ENCODE peak calls at places on chromosomes 4 and X, in four cellular contexts. One of them, this sample, is unnamed.

GRCh38 chr4:119823891-119824290 is 195.3 kb upstream of the PDE5A start:
- DNase-seq in endothelial cell: no peak
- DNase-seq in left lung: no peak
- DNase-seq in adipocyte: no peak
- DNase-seq in this sample: no peak

GRCh38 chr4:140135529-140136021 is 18.4 kb downstream of the MAML3 start:
- DNase-seq in endothelial cell: no peak
- DNase-seq in left lung: no peak
- DNase-seq in adipocyte: no peak
- DNase-seq in this sample: peak; percentile 74

GRCh38 chr4:44210750-44211149 is 237.9 kb downstream of the KCTD8 start:
- DNase-seq in endothelial cell: no peak
- DNase-seq in left lung: no peak
- DNase-seq in adipocyte: no peak
- DNase-seq in this sample: no peak

GRCh38 chrX:109270580-109271484 is 211.1 kb downstream of the GUCY2F start:
- DNase-seq in endothelial cell: no peak
- DNase-seq in adipocyte: peak; percentile 32
- DNase-seq in left lung: no peak
- DNase-seq in this sample: no peak

GRCh38 chrX:1411331-1411730 is 19.4 kb upstream of the SLC25A6 start:
- DNase-seq in endothelial cell: no peak
- DNase-seq in left lung: no peak
- DNase-seq in adipocyte: no peak
- DNase-seq in this sample: no peak

GRCh38 chrX:1673337-1673736 is 58.5 kb downstream of the ASMT start:
- DNase-seq in left lung: no peak
- DNase-seq in endothelial cell: peak; percentile 32
- DNase-seq in adipocyte: peak; percentile 42
- DNase-seq in this sample: no peak

GRCh38 chr4:179465131-179465797 is 2023.0 kb upstream of the AGA start:
- DNase-seq in adipocyte: peak; percentile 19
- DNase-seq in endothelial cell: no peak
- DNase-seq in left lung: no peak
- DNase-seq in this sample: no peak

GRCh38 chrX:31279359-31279758 is 207.5 kb upstream of the FTHL17 start:
- DNase-seq in adipocyte: no peak
- DNase-seq in left lung: no peak
- DNase-seq in endothelial cell: no peak
- DNase-seq in this sample: no peak

GRCh38 chr4:54513231-54513630 is 144.5 kb upstream of the KIT start:
- DNase-seq in left lung: no peak
- DNase-seq in adipocyte: peak; percentile 82
- DNase-seq in endothelial cell: no peak
- DNase-seq in this sample: no peak

GRCh38 chrX:143634701-143635442 is 1.0 kb downstream of the SLITRK4 start:
- DNase-seq in endothelial cell: peak; percentile 20
- DNase-seq in adipocyte: no peak
- DNase-seq in left lung: no peak
- DNase-seq in this sample: no peak

GRCh38 chr4:53705151-53705764 is 114.0 kb upstream of the LNX1 start:
- DNase-seq in adipocyte: no peak
- DNase-seq in endothelial cell: no peak
- DNase-seq in left lung: no peak
- DNase-seq in this sample: no peak

GRCh38 chr4:94653984-94654609 is 103.7 kb upstream of the BMPR1B start:
- DNase-seq in endothelial cell: no peak
- DNase-seq in adipocyte: peak; percentile 10
- DNase-seq in left lung: no peak
- DNase-seq in this sample: no peak

GRCh38 chr4:100422911-100423310 is 94.9 kb downstream of the EMCN start:
- DNase-seq in endothelial cell: no peak
- DNase-seq in adipocyte: no peak
- DNase-seq in left lung: no peak
- DNase-seq in this sample: no peak

GRCh38 chr4:69617083-69617694 is 22.3 kb downstream of the UGT2A2 start:
- DNase-seq in adipocyte: peak; percentile 41
- DNase-seq in left lung: no peak
- DNase-seq in endothelial cell: peak; percentile 30
- DNase-seq in this sample: no peak

GRCh38 chrX:88613338-88613737 is 133.7 kb upstream of the CPXCR1 start:
- DNase-seq in adipocyte: peak; percentile 22
- DNase-seq in endothelial cell: peak; percentile 5
- DNase-seq in left lung: no peak
- DNase-seq in this sample: no peak

GRCh38 chr4:25090516-25090915 is 59.8 kb upstream of the LGI2 start:
- DNase-seq in endothelial cell: no peak
- DNase-seq in adipocyte: no peak
- DNase-seq in left lung: no peak
- DNase-seq in this sample: no peak

GRCh38 chrX:133594156-133594555 is 178.9 kb upstream of the GPC4 start:
- DNase-seq in endothelial cell: no peak
- DNase-seq in left lung: no peak
- DNase-seq in adipocyte: no peak
- DNase-seq in this sample: no peak

GRCh38 chrX:38055170-38055847 is 49.0 kb downstream of the SYTL5 start:
- DNase-seq in adipocyte: peak; percentile 40
- DNase-seq in endothelial cell: no peak
- DNase-seq in left lung: no peak
- DNase-seq in this sample: no peak

GRCh38 chr4:130646886-130647285 is 1550.9 kb downstream of the C4orf33 start:
- DNase-seq in adipocyte: no peak
- DNase-seq in left lung: no peak
- DNase-seq in endothelial cell: no peak
- DNase-seq in this sample: no peak

GRCh38 chr4:144350706-144351105 is 210.2 kb upstream of the GYPA start:
- DNase-seq in left lung: no peak
- DNase-seq in endothelial cell: no peak
- DNase-seq in adipocyte: peak; percentile 41
- DNase-seq in this sample: no peak

GRCh38 chr4:31045724-31046318 is 325.7 kb downstream of the PCDH7 start:
- DNase-seq in left lung: no peak
- DNase-seq in endothelial cell: peak; percentile 4
- DNase-seq in adipocyte: peak; percentile 18
- DNase-seq in this sample: no peak

GRCh38 chrX:53049127-53049517 is 533 bp downstream of the GPR173 start:
- DNase-seq in adipocyte: peak; percentile 17
- DNase-seq in endothelial cell: no peak
- DNase-seq in left lung: no peak
- DNase-seq in this sample: no peak

GRCh38 chrX:45801554-45801953 is 600.9 kb upstream of the DIPK2B start:
- DNase-seq in left lung: no peak
- DNase-seq in adipocyte: peak; percentile 63
- DNase-seq in endothelial cell: no peak
- DNase-seq in this sample: no peak

GRCh38 chr4:141807501-141807900 is 171.1 kb downstream of the IL15 start:
- DNase-seq in left lung: no peak
- DNase-seq in endothelial cell: no peak
- DNase-seq in adipocyte: peak; percentile 18
- DNase-seq in this sample: no peak

GRCh38 chrX:15465896-15466651 is 27.1 kb downstream of the PIR start:
- DNase-seq in left lung: no peak
- DNase-seq in adipocyte: peak; percentile 65
- DNase-seq in endothelial cell: peak; percentile 23
- DNase-seq in this sample: no peak

GRCh38 chr4:54550415-54551171 is 107.2 kb upstream of the KIT start:
- DNase-seq in adipocyte: peak; percentile 71
- DNase-seq in endothelial cell: peak; percentile 30
- DNase-seq in left lung: peak; percentile 45
- DNase-seq in this sample: no peak

GRCh38 chr4:93183589-93183988 is 645.0 kb upstream of the ATOH1 start:
- DNase-seq in left lung: no peak
- DNase-seq in adipocyte: peak; percentile 7
- DNase-seq in endothelial cell: no peak
- DNase-seq in this sample: no peak

GRCh38 chr4:120228086-120228485 is 161.4 kb upstream of the MAD2L1 start:
- DNase-seq in adipocyte: peak; percentile 85
- DNase-seq in endothelial cell: no peak
- DNase-seq in left lung: no peak
- DNase-seq in this sample: no peak

GRCh38 chr4:139559692-139560091 is 3.7 kb upstream of the SETD7 start:
- DNase-seq in adipocyte: no peak
- DNase-seq in endothelial cell: no peak
- DNase-seq in left lung: no peak
- DNase-seq in this sample: no peak

GRCh38 chrX:151675121-151675746 is 20.0 kb upstream of the PRRG3 start:
- DNase-seq in left lung: no peak
- DNase-seq in adipocyte: no peak
- DNase-seq in endothelial cell: no peak
- DNase-seq in this sample: no peak

GRCh38 chr4:109432676-109433075 is 939 bp upstream of the SEC24B start:
- DNase-seq in adipocyte: peak; percentile 85
- DNase-seq in endothelial cell: no peak
- DNase-seq in left lung: no peak
- DNase-seq in this sample: no peak

GRCh38 chrX:20500171-20500865 is 233.6 kb upstream of the RPS6KA3 start:
- DNase-seq in left lung: no peak
- DNase-seq in adipocyte: no peak
- DNase-seq in endothelial cell: no peak
- DNase-seq in this sample: no peak

GRCh38 chr4:186846426-186846825 is 122.8 kb upstream of the FAT1 start:
- DNase-seq in adipocyte: no peak
- DNase-seq in endothelial cell: no peak
- DNase-seq in left lung: no peak
- DNase-seq in this sample: no peak

GRCh38 chr4:108674356-108674977 is 24.1 kb downstream of the OSTC start:
- DNase-seq in adipocyte: no peak
- DNase-seq in left lung: no peak
- DNase-seq in endothelial cell: no peak
- DNase-seq in this sample: no peak

GRCh38 chr4:80471701-80472100 is 136.2 kb downstream of the CFAP299 start:
- DNase-seq in left lung: peak; percentile 52
- DNase-seq in adipocyte: no peak
- DNase-seq in endothelial cell: no peak
- DNase-seq in this sample: no peak

GRCh38 chr4:147044241-147044640 is 98.6 kb upstream of the TTC29 start:
- DNase-seq in adipocyte: no peak
- DNase-seq in endothelial cell: no peak
- DNase-seq in left lung: no peak
- DNase-seq in this sample: no peak

GRCh38 chr4:150032541-150032940 is 45.7 kb upstream of the DCLK2 start:
- DNase-seq in adipocyte: no peak
- DNase-seq in left lung: no peak
- DNase-seq in endothelial cell: no peak
- DNase-seq in this sample: no peak

GRCh38 chrX:151958101-151958500 is 16.4 kb downstream of the GABRE start:
- DNase-seq in endothelial cell: no peak
- DNase-seq in left lung: no peak
- DNase-seq in adipocyte: no peak
- DNase-seq in this sample: no peak

GRCh38 chr4:148017801-148018200 is 285.9 kb downstream of the ARHGAP10 start:
- DNase-seq in left lung: no peak
- DNase-seq in endothelial cell: no peak
- DNase-seq in adipocyte: no peak
- DNase-seq in this sample: no peak